ENCODE peak calls at places on chromosomes 2 and 18, in four cellular contexts. O, P, V and D are unnamed samples.

GRCh38 chr2:230170532-230170931 is 49.3 kb downstream of the SP110 start:
- DNase-seq in O (peak; percentile 46), P (no peak), V (no peak), D (no peak)

GRCh38 chr2:109614715-109615636 is 812 bp downstream of the SOWAHC start:
- DNase-seq in O (no peak), P (no peak), V (peak; percentile 29), D (no peak)

GRCh38 chr2:223944166-223944703 is 900 bp downstream of the WDFY1 start:
- DNase-seq in O (no peak), P (no peak), V (peak; percentile 35), D (no peak)

GRCh38 chr2:220006152-220006551 is 378.7 kb downstream of the SLC4A3 start:
- DNase-seq in O (no peak), P (no peak), V (no peak), D (no peak)

GRCh38 chr2:191479680-191480023 is 198.3 kb upstream of the NABP1 start:
- DNase-seq in O (no peak), P (no peak), V (no peak), D (peak; percentile 21)

GRCh38 chr2:1972428-1972827 is 228.1 kb upstream of the PXDN start:
- DNase-seq in O (peak; percentile 99), P (no peak), V (no peak), D (no peak)

GRCh38 chr2:14941151-14941631 is 308.7 kb downstream of the LRATD1 start:
- DNase-seq in O (no peak), P (no peak), V (no peak), D (no peak)

GRCh38 chr2:102114851-102115497 is 27.6 kb upstream of the IL1R1 start:
- DNase-seq in O (no peak), P (no peak), V (no peak), D (no peak)

GRCh38 chr2:50564781-50565180 is 467.2 kb downstream of the NRXN1 start:
- DNase-seq in O (peak; percentile 6), P (no peak), V (no peak), D (no peak)

GRCh38 chr2:78681386-78681785 is 344.1 kb upstream of the REG3G start:
- DNase-seq in O (no peak), P (no peak), V (no peak), D (no peak)

GRCh38 chr2:189163889-189164288 is 15.7 kb downstream of the COL5A2 start:
- DNase-seq in O (no peak), P (no peak), V (no peak), D (no peak)

GRCh38 chr2:174787485-174788205 is 23.4 kb upstream of the CHRNA1 start:
- DNase-seq in O (no peak), P (peak; percentile 13), V (no peak), D (no peak)

GRCh38 chr2:38380397-38381130 is 3.5 kb upstream of the ATL2 start:
- DNase-seq in O (no peak), P (no peak), V (peak; percentile 7), D (no peak)

GRCh38 chr2:230828272-230828961 is 36.3 kb upstream of the ITM2C start:
- DNase-seq in O (no peak), P (no peak), V (no peak), D (no peak)

GRCh38 chr2:217899231-217900009 is 103.4 kb downstream of the TNS1 start:
- DNase-seq in O (no peak), P (no peak), V (peak; percentile 71), D (no peak)

GRCh38 chr2:133457862-133458261 is 110.4 kb downstream of the NCKAP5 start:
- DNase-seq in O (peak; percentile 10), P (no peak), V (no peak), D (no peak)

GRCh38 chr2:185875532-185875931 is 136.9 kb downstream of the FSIP2 start:
- DNase-seq in O (no peak), P (no peak), V (no peak), D (no peak)

GRCh38 chr2:71561441-71562267 is 108.3 kb downstream of the DYSF start:
- DNase-seq in O (no peak), P (no peak), V (no peak), D (no peak)

GRCh38 chr2:23630961-23631360 is 246.0 kb downstream of the KLHL29 start:
- DNase-seq in O (no peak), P (no peak), V (no peak), D (no peak)

GRCh38 chr2:120400546-120400945 is 54.6 kb downstream of the INHBB start:
- DNase-seq in O (no peak), P (no peak), V (no peak), D (no peak)

GRCh38 chr2:29650634-29651097 is 270.7 kb downstream of the ALK start:
- DNase-seq in O (no peak), P (no peak), V (no peak), D (no peak)

GRCh38 chr2:79717364-79718007 is 204.6 kb downstream of the CTNNA2 start:
- DNase-seq in O (no peak), P (no peak), V (no peak), D (no peak)

GRCh38 chr2:79960726-79961049 is 343.9 kb downstream of the LRRTM1 start:
- DNase-seq in O (no peak), P (no peak), V (no peak), D (no peak)

GRCh38 chr2:135257383-135258090 is 205.4 kb downstream of the RAB3GAP1 start:
- DNase-seq in O (no peak), P (no peak), V (no peak), D (no peak)

GRCh38 chr18:6729247-6730091 is at the start of gene ARHGAP28:
- DNase-seq in O (peak; percentile 94), P (no peak), V (peak; percentile 90), D (no peak)

GRCh38 chr18:63553117-63553516 is 10.9 kb downstream of the SERPINB12 start:
- DNase-seq in O (no peak), P (no peak), V (no peak), D (no peak)

GRCh38 chr2:28430377-28430765 is 37.7 kb downstream of the FOSL2 start:
- DNase-seq in O (no peak), P (no peak), V (no peak), D (no peak)

GRCh38 chr2:210222607-210223006 is 2.6 kb downstream of the ACADL start:
- DNase-seq in O (no peak), P (no peak), V (no peak), D (no peak)

GRCh38 chr2:44290271-44290670 is 15.0 kb downstream of the SLC3A1 start:
- DNase-seq in O (no peak), P (no peak), V (no peak), D (no peak)

GRCh38 chr2:6866982-6867381 is 1.3 kb upstream of the CMPK2 start:
- DNase-seq in O (no peak), P (no peak), V (no peak), D (no peak)

GRCh38 chr2:8553643-8554042 is 128.2 kb upstream of the ID2 start:
- DNase-seq in O (no peak), P (no peak), V (no peak), D (no peak)

GRCh38 chr2:61534926-61535325 is 3.2 kb downstream of the XPO1 start:
- DNase-seq in O (no peak), P (no peak), V (no peak), D (no peak)

GRCh38 chr2:233051241-233052149 is 8.6 kb upstream of the INPP5D start:
- DNase-seq in O (no peak), P (no peak), V (no peak), D (no peak)

GRCh38 chr2:195575879-195576391 is 81.1 kb upstream of the SLC39A10 start:
- DNase-seq in O (no peak), P (no peak), V (no peak), D (no peak)

GRCh38 chr2:45259144-45259543 is 249.9 kb upstream of the SIX2 start:
- DNase-seq in O (peak; percentile 59), P (no peak), V (no peak), D (no peak)

GRCh38 chr2:234135750-234136221 is 85.3 kb downstream of the SPP2 start:
- DNase-seq in O (peak; percentile 82), P (no peak), V (peak; percentile 66), D (peak; percentile 5)

GRCh38 chr2:63661076-63661475 is 72.3 kb downstream of the MDH1 start:
- DNase-seq in O (no peak), P (no peak), V (no peak), D (no peak)

GRCh38 chr18:50061876-50062517 is 132.9 kb downstream of the MYO5B start:
- DNase-seq in O (no peak), P (no peak), V (no peak), D (no peak)

GRCh38 chr2:30503007-30503691 is 56.1 kb downstream of the LCLAT1 start:
- DNase-seq in O (no peak), P (no peak), V (no peak), D (no peak)